ENCODE peak calls at places on chromosomes 16 and 17, in five cellular contexts. U, T, Y, Q and V are unnamed samples.

GRCh38 chr17:80286638-80286960 is 25.9 kb downstream of the RNF213 start:
- DNase-seq in U (no peak), T (no peak), Y (no peak), Q (no peak), V (no peak)

GRCh38 chr16:7471268-7471667 is 138.6 kb downstream of the RBFOX1 start:
- DNase-seq in U (no peak), T (no peak), Y (no peak), Q (no peak), V (no peak)

GRCh38 chr16:28826141-28826540 is 3.3 kb downstream of the ATXN2L start:
- DNase-seq in U (no peak), T (no peak), Y (peak), Q (no peak), V (no peak)

GRCh38 chr17:37848690-37849616 is 75.3 kb upstream of the TBC1D3K start:
- DNase-seq in U (no peak), T (peak), Y (peak), Q (no peak), V (peak)

GRCh38 chr17:21524211-21524591 is 148.0 kb downstream of the KCNJ12 start:
- DNase-seq in U (no peak), T (no peak), Y (peak), Q (no peak), V (no peak)

GRCh38 chr17:37568350-37569053 is 40.7 kb downstream of the SYNRG start:
- DNase-seq in U (no peak), T (no peak), Y (no peak), Q (no peak), V (no peak)

GRCh38 chr17:21823643-21824042 is 131.3 kb downstream of the KCNJ18 start:
- DNase-seq in U (no peak), T (no peak), Y (no peak), Q (no peak), V (no peak)

GRCh38 chr17:35117984-35118383 is 1.7 kb downstream of the RAD51D start:
- DNase-seq in U (no peak), T (no peak), Y (peak), Q (no peak), V (no peak)

GRCh38 chr16:84059946-84060901 is 17.6 kb upstream of the SLC38A8 start:
- DNase-seq in U (no peak), T (no peak), Y (no peak), Q (no peak), V (no peak)

GRCh38 chr16:5041604-5042133 is 7.9 kb upstream of the NAGPA start:
- DNase-seq in U (no peak), T (no peak), Y (peak), Q (no peak), V (no peak)

GRCh38 chr17:82023447-82024241 is 539 bp downstream of the LRRC45 start:
- DNase-seq in U (peak), T (peak), Y (no peak), Q (no peak), V (no peak)

GRCh38 chr17:38881600-38882191 is 11.8 kb downstream of the LASP1 start:
- DNase-seq in U (peak), T (no peak), Y (peak), Q (peak), V (no peak)

GRCh38 chr16:54176376-54176901 is 110.1 kb downstream of the IRX3 start:
- DNase-seq in U (no peak), T (no peak), Y (no peak), Q (no peak), V (no peak)

GRCh38 chr17:78341559-78342437 is 18.1 kb downstream of the SOCS3 start:
- DNase-seq in U (peak), T (peak), Y (peak), Q (no peak), V (no peak)

GRCh38 chr16:87725596-87726235 is 40.1 kb downstream of the KLHDC4 start:
- DNase-seq in U (no peak), T (no peak), Y (peak), Q (no peak), V (no peak)

GRCh38 chr17:17795946-17796786 is 40.6 kb downstream of the SREBF1 start:
- DNase-seq in U (no peak), T (no peak), Y (no peak), Q (no peak), V (no peak)

GRCh38 chr17:17926036-17926435 is 46.2 kb downstream of the TOM1L2 start:
- DNase-seq in U (no peak), T (no peak), Y (no peak), Q (no peak), V (no peak)

GRCh38 chr16:592518-593306 is 2.8 kb downstream of the RAB40C start:
- DNase-seq in U (peak), T (no peak), Y (peak), Q (peak), V (no peak)

GRCh38 chr17:77609553-77610517 is 348.7 kb upstream of the TNRC6C start:
- DNase-seq in U (peak), T (no peak), Y (no peak), Q (no peak), V (no peak)

GRCh38 chr16:85640606-85641005 is 27.5 kb downstream of the GSE1 start:
- DNase-seq in U (no peak), T (no peak), Y (no peak), Q (no peak), V (no peak)

GRCh38 chr16:85638248-85638647 is 25.1 kb downstream of the GSE1 start:
- DNase-seq in U (no peak), T (no peak), Y (no peak), Q (no peak), V (no peak)

GRCh38 chr16:85640254-85640558 is 27.1 kb downstream of the GSE1 start:
- DNase-seq in U (no peak), T (no peak), Y (no peak), Q (no peak), V (no peak)

GRCh38 chr16:85638695-85639409 is 25.7 kb downstream of the GSE1 start:
- DNase-seq in U (no peak), T (no peak), Y (no peak), Q (no peak), V (no peak)

DNA sequence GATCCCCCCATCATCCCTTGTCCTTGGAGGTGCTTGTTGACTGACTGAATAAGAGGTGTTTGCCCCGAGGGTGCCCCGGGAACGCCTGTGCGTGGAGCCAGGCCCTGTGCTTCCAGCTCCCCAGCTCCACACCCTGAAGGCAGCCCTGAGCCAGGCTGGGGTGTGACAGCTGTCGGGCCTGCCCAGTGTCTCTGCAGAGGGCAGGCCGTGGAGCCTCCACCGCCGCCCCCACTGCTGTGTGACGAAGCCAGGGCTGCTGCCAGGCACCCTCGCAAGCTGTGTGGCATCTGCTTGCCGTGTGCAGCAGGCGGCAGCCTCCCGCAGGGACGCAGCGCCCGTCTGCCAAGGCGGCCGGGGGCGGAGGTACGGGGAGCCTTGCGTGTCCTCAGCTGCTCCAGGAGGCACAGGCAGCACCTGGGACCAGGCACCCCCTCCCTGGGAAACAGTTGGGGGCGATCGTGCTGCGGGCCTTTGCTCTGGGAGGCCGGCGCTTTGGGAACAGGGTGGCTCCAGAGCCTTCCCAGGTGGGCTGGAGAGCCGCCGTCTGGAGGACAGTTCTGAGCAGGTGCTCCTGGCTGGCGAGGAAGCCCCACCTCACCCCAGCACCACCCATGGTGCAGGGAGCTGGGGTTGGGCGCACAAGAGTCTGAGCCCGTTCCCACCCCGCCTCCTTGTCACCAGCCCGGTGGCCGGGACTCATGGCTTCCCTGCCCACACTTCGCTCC is 26.6 kb downstream of the GSE1 start:
- DNase-seq in U (no peak), T (no peak), Y (no peak), Q (peak), V (no peak)
- TF ChIP-seq CTCF in U (no peak), T (no peak), Y (no peak), Q (no peak), V (no peak)

GRCh38 chr17:50533185-50533584 is 650 bp downstream of the EPN3 start:
- DNase-seq in U (no peak), T (no peak), Y (no peak), Q (no peak), V (no peak)

GRCh38 chr17:50534222-50534978 is 1.9 kb downstream of the EPN3 start:
- DNase-seq in U (peak), T (peak), Y (peak), Q (no peak), V (no peak)

GRCh38 chr17:50531428-50532025 is 1.0 kb upstream of the EPN3 start:
- DNase-seq in U (no peak), T (no peak), Y (no peak), Q (no peak), V (no peak)

GRCh38 chr17:50533720-50534148 is 1.2 kb downstream of the EPN3 start:
- DNase-seq in U (peak), T (no peak), Y (peak), Q (no peak), V (no peak)

DNA sequence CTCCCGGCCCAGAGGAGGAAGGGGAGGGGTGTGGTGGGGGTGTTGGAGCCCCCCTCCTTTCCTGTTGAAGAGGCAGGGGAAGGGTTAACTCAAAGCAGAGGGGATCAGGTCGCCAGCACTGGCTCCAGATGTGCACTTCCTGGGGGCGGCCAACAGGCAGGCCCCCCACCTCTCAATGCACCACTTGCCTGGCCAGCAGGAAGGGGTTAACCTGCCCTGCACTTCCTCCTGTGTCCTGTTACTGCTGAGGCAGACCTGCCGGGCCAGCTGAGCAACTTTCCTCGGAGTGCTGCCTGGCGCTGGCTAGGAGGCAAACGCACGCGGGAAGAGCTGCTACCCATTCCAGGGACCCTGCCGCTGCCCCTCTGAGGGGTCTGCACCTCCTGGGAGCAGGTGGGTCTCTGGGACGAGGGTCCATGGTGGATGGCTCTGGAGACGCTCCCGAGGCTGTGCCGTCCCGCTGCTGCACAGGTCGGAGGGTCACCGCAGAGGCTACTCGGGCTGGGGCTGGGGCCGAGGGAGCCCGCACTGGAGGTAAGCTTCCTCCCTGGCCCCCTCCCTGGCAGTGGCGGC is at the start of gene EPN3:
- DNase-seq in U (peak), T (no peak), Y (no peak), Q (no peak), V (no peak)
- H3K4me3 ChIP-seq in U (peak), T (no peak), Y (no peak), Q (peak), V (no peak)

DNA sequence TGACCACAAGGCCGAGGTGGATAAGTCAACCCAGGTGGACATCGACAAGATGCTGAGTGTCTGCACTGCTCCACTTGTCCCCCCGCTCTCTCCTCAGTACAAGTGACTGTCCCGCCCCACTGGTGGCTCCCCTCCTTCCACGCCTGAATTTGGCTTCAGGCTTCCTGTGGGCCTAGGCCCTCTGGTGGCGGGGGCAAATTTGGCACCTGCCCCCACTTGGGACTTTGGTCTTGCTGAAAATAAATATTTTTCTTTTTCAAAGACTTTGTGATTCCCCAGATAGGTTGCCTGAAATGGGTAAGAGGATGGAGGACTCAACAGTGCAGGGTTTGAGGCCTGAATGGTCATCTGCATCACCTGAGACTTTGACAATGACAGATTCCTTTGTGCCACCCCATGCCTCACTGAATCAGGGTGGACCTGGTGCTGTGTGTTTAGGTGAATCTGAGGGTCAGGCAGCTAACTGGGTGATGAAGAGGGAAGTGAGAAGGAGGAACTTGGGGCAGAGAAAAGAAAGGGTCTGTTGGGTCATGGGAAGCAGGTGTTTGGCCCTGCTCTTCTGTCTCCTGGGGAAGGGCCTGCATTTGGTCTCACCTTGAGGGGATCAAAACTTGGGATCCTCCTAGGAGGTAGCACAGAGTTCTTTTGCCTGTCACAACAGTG is 2.0 kb downstream of the C16orf86 start:
- DNase-seq in U (no peak), T (no peak), Y (no peak), Q (no peak), V (no peak)
- TF ChIP-seq CTCF in U (no peak), T (no peak), Y (peak), Q (no peak), V (no peak)

GRCh38 chr17:49969794-49970389 is 902 bp downstream of the DLX4 start:
- DNase-seq in U (no peak), T (no peak), Y (no peak), Q (no peak), V (no peak)

GRCh38 chr17:49972486-49973270 is 3.7 kb downstream of the DLX4 start:
- DNase-seq in U (no peak), T (no peak), Y (no peak), Q (no peak), V (no peak)

GRCh38 chr17:49971848-49972485 is 3.0 kb downstream of the DLX4 start:
- DNase-seq in U (no peak), T (no peak), Y (no peak), Q (no peak), V (no peak)

GRCh38 chr17:49970498-49970897 is 1.5 kb downstream of the DLX4 start:
- DNase-seq in U (no peak), T (no peak), Y (no peak), Q (no peak), V (no peak)

DNA sequence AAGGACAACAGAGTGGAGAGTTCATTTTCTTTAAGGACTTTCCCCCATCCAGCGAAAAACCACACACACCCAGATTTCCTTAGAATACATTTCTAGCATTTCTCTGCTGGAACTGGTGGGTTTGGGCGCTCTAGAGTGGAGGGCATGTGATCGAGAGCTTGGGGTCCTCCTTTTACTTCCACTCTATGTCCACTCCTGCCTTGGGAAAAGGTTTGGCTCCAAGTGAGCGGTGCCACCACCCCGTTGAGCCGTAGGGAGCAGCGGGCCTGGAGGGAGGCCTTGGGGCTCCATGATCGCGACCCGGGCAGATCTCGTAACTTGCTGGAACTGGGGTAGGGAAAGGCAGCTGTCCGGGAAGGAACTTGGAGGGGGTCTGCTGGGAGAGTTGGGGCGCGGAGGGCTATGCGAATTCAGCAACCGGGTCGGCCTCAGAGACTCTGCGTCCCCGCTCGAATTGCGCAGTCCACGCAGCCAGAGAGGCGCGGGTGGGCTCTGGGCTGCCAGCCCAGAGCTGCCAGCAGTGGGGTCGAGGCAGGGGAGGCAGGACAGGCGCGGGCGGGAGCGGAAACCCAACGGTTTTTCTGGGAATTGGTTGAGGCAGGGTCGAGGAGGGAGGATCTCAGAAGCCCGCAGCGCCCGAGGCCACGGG is 2.3 kb downstream of the DLX4 start:
- DNase-seq in U (no peak), T (no peak), Y (no peak), Q (no peak), V (no peak)
- H3K4me3 ChIP-seq in U (no peak), T (no peak), Y (no peak), Q (no peak), V (peak)

GRCh38 chr17:40329981-40330794 is 21.2 kb downstream of the RARA start:
- DNase-seq in U (peak), T (no peak), Y (no peak), Q (no peak), V (no peak)

GRCh38 chr17:40328386-40328766 is 19.4 kb downstream of the RARA start:
- DNase-seq in U (no peak), T (no peak), Y (no peak), Q (no peak), V (no peak)

GRCh38 chr17:40333781-40334453 is 24.9 kb downstream of the RARA start:
- DNase-seq in U (no peak), T (no peak), Y (no peak), Q (no peak), V (no peak)

GRCh38 chr17:40331743-40332641 is 23.0 kb downstream of the RARA start:
- DNase-seq in U (peak), T (no peak), Y (peak), Q (peak), V (no peak)

GRCh38 chr17:40330850-40331470 is 22.0 kb downstream of the RARA start:
- DNase-seq in U (no peak), T (no peak), Y (no peak), Q (no peak), V (no peak)
- TF ChIP-seq CTCF in U (no peak), T (no peak), Y (no peak), Q (no peak), V (no peak)

DNA sequence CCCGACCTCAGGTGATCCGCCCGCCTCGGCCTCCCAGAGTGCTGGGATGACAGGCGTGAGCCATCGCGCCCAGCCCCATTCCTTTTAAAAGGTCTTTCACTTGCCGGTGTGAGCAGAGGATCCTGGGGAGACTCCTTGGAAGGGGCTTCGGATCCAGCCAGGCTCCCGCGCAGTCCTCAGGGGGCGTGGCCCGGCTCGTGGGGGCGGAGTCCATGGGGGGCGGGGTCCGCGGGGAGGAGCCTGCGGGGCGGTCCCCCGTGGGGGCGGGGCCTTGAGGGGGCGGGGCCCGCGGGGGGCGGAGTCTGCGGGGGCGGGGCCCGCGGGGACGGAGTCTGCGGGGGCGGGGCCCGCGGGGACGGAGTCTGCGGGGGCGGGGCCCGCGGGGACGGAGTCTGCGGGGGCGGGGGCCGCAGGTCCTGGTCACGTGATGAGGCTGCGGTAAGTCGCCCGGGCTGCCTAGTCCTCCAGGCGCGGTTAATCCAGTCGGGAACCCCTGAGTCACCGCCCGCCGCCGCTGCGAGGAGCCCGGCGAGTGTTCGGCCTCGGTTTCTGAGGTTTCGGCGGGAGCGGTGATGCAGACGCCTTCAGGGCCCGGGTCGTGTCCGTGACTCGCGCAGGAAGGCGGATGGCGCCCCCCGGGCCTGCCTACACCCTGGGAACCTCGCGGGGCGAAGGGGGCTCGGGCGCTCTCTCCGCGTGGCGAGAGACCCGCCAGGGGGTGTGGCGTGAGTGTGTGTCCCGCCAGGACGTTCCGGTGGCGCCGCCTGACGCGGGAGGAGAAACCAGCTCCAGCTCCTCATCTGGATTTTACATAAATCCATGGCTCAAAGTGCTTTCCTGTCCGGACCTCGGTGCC is 23.6 kb upstream of the ABR start:
- DNase-seq in U (peak), T (peak), Y (peak), Q (no peak), V (no peak)
- H3K4me3 ChIP-seq in U (peak), T (peak), Y (peak), Q (peak), V (peak)